ENCODE peak calls at places on chromosomes 4 and X, in six cellular contexts. One of them, this sample, is unnamed. For H3K4me1, the result is how much of the 10 kb centered on the place peaks cover.

GRCh38 chr4:144583658-144584057 is 62.3 kb upstream of the HHIP start:
- DNase-seq in ascending aorta: no peak
- DNase-seq in pancreas: no peak
- DNase-seq in Peyer's patch: no peak
- DNase-seq in A549: peak
- DNase-seq in left ventricle myocardium inferior: no peak
- DNase-seq in this sample: no peak

GRCh38 chrX:40278340-40279090 is 180.8 kb upstream of the BCOR start:
- DNase-seq in ascending aorta: no peak
- DNase-seq in pancreas: no peak
- DNase-seq in Peyer's patch: no peak
- DNase-seq in A549: peak
- DNase-seq in left ventricle myocardium inferior: no peak
- DNase-seq in this sample: no peak

GRCh38 chrX:49178537-49178936 is 6.8 kb downstream of the PLP2 start:
- DNase-seq in ascending aorta: no peak
- DNase-seq in pancreas: no peak
- DNase-seq in Peyer's patch: no peak
- DNase-seq in A549: no peak
- DNase-seq in left ventricle myocardium inferior: no peak
- DNase-seq in this sample: no peak

GRCh38 chrX:40326186-40326965 is 228.6 kb upstream of the BCOR start:
- DNase-seq in ascending aorta: no peak
- DNase-seq in pancreas: no peak
- DNase-seq in Peyer's patch: no peak
- DNase-seq in A549: peak
- DNase-seq in left ventricle myocardium inferior: no peak
- DNase-seq in this sample: peak

GRCh38 chrX:45322382-45322781 is 121.7 kb upstream of the DIPK2B start:
- DNase-seq in ascending aorta: no peak
- DNase-seq in pancreas: no peak
- DNase-seq in Peyer's patch: no peak
- DNase-seq in A549: peak
- DNase-seq in left ventricle myocardium inferior: no peak
- DNase-seq in this sample: peak

GRCh38 chr4:139633661-139634060 is 32.0 kb upstream of the MGST2 start:
- DNase-seq in ascending aorta: no peak
- DNase-seq in pancreas: no peak
- DNase-seq in Peyer's patch: no peak
- DNase-seq in A549: peak
- DNase-seq in left ventricle myocardium inferior: peak
- DNase-seq in this sample: peak

GRCh38 chr4:184746532-184746870 is 12.6 kb upstream of the CENPU start:
- DNase-seq in ascending aorta: peak
- DNase-seq in pancreas: no peak
- DNase-seq in Peyer's patch: no peak
- DNase-seq in A549: no peak
- DNase-seq in left ventricle myocardium inferior: no peak
- DNase-seq in this sample: peak

GRCh38 chr4:105158837-105159236 is 12.2 kb downstream of the TET2 start:
- DNase-seq in ascending aorta: no peak
- DNase-seq in pancreas: no peak
- DNase-seq in Peyer's patch: no peak
- DNase-seq in A549: no peak
- DNase-seq in left ventricle myocardium inferior: no peak
- DNase-seq in this sample: peak

GRCh38 chrX:5051831-5052491 is 1176.7 kb downstream of the NLGN4X start:
- DNase-seq in ascending aorta: peak
- DNase-seq in pancreas: no peak
- DNase-seq in Peyer's patch: no peak
- DNase-seq in A549: peak
- DNase-seq in left ventricle myocardium inferior: peak
- DNase-seq in this sample: peak

GRCh38 chrX:65707153-65707552 is 39.7 kb downstream of the MSN start:
- DNase-seq in ascending aorta: no peak
- DNase-seq in pancreas: no peak
- DNase-seq in Peyer's patch: no peak
- DNase-seq in A549: no peak
- DNase-seq in left ventricle myocardium inferior: no peak
- DNase-seq in this sample: peak

GRCh38 chr4:23369331-23369730 is 520.5 kb downstream of the PPARGC1A start:
- DNase-seq in ascending aorta: no peak
- DNase-seq in pancreas: no peak
- DNase-seq in Peyer's patch: no peak
- DNase-seq in A549: no peak
- DNase-seq in left ventricle myocardium inferior: peak
- DNase-seq in this sample: peak

GRCh38 chr4:73391774-73392173 is 12.3 kb upstream of the ALB start:
- DNase-seq in ascending aorta: no peak
- DNase-seq in pancreas: no peak
- DNase-seq in Peyer's patch: no peak
- DNase-seq in A549: no peak
- DNase-seq in left ventricle myocardium inferior: no peak
- DNase-seq in this sample: no peak

GRCh38 chr4:128285085-128286023 is 2.3 kb downstream of the PGRMC2 start:
- DNase-seq in ascending aorta: no peak
- DNase-seq in pancreas: no peak
- DNase-seq in Peyer's patch: no peak
- DNase-seq in A549: peak
- DNase-seq in left ventricle myocardium inferior: no peak
- DNase-seq in this sample: no peak

GRCh38 chr4:133270021-133270570 is 121.0 kb downstream of the PCDH10 start:
- DNase-seq in ascending aorta: no peak
- DNase-seq in pancreas: no peak
- DNase-seq in Peyer's patch: no peak
- DNase-seq in A549: no peak
- DNase-seq in left ventricle myocardium inferior: no peak
- DNase-seq in this sample: peak

GRCh38 chrX:34875204-34875603 is 67.4 kb upstream of the FAM47B start:
- DNase-seq in ascending aorta: peak
- DNase-seq in pancreas: no peak
- DNase-seq in Peyer's patch: no peak
- DNase-seq in A549: peak
- DNase-seq in left ventricle myocardium inferior: no peak
- DNase-seq in this sample: no peak

GRCh38 chrX:69189972-69190371 is 24.7 kb upstream of the PJA1 start:
- DNase-seq in ascending aorta: peak
- DNase-seq in pancreas: no peak
- DNase-seq in Peyer's patch: no peak
- DNase-seq in A549: no peak
- DNase-seq in left ventricle myocardium inferior: peak
- DNase-seq in this sample: peak

GRCh38 chr4:138555584-138555983 is 313.4 kb upstream of the SLC7A11 start:
- DNase-seq in ascending aorta: no peak
- DNase-seq in pancreas: no peak
- DNase-seq in Peyer's patch: no peak
- DNase-seq in A549: peak
- DNase-seq in left ventricle myocardium inferior: no peak
- DNase-seq in this sample: peak

GRCh38 chr4:168558587-168558986 is 61.7 kb downstream of the PALLD start:
- DNase-seq in ascending aorta: no peak
- DNase-seq in pancreas: no peak
- DNase-seq in Peyer's patch: no peak
- DNase-seq in A549: peak
- DNase-seq in left ventricle myocardium inferior: no peak
- DNase-seq in this sample: no peak

GRCh38 chr4:182928061-182928460 is 10.9 kb upstream of the DCTD start:
- DNase-seq in ascending aorta: no peak
- DNase-seq in pancreas: no peak
- DNase-seq in Peyer's patch: no peak
- DNase-seq in A549: peak
- DNase-seq in left ventricle myocardium inferior: no peak
- DNase-seq in this sample: peak
- TF ChIP-seq CTCF in ascending aorta: no peak
- TF ChIP-seq CTCF in pancreas: no peak
- TF ChIP-seq CTCF in Peyer's patch: no peak
- TF ChIP-seq CTCF in A549: no peak
- TF ChIP-seq CTCF in left ventricle myocardium inferior: peak
- TF ChIP-seq CTCF in this sample: peak

GRCh38 chr4:102823897-102824296 is 3.5 kb downstream of the UBE2D3 start:
- DNase-seq in ascending aorta: no peak
- DNase-seq in pancreas: no peak
- DNase-seq in Peyer's patch: no peak
- DNase-seq in A549: no peak
- DNase-seq in left ventricle myocardium inferior: no peak
- DNase-seq in this sample: no peak

GRCh38 chr4:102826105-102826889 is 1.1 kb downstream of the UBE2D3 start:
- DNase-seq in ascending aorta: no peak
- DNase-seq in pancreas: no peak
- DNase-seq in Peyer's patch: no peak
- DNase-seq in A549: no peak
- DNase-seq in left ventricle myocardium inferior: no peak
- DNase-seq in this sample: no peak

GRCh38 chr4:102823464-102823863 is 3.9 kb downstream of the UBE2D3 start:
- DNase-seq in ascending aorta: no peak
- DNase-seq in pancreas: no peak
- DNase-seq in Peyer's patch: no peak
- DNase-seq in A549: no peak
- DNase-seq in left ventricle myocardium inferior: no peak
- DNase-seq in this sample: no peak

GRCh38 chr4:102825261-102826071 is 1.9 kb downstream of the UBE2D3 start:
- DNase-seq in ascending aorta: peak
- DNase-seq in pancreas: no peak
- DNase-seq in Peyer's patch: no peak
- DNase-seq in A549: peak
- DNase-seq in left ventricle myocardium inferior: no peak
- DNase-seq in this sample: peak

DNA sequence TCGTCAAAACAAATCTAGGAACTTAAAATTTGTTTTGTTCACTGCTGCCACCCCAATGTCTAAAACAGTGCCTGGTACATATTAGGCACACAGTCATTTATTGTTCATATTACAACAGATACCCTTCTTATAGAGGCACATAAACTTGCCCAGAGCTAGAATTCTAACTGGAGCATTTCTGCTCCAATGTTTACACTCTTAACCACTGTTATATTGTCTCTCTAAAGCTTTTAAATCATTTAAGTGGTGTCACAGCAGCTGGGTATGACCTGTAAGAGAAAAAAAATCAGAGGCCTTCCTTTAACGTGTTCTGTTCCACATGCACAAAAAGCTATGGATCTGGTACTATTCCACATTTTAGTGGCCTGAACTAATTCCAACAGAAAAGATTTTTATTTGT is 3.0 kb downstream of the UBE2D3 start:
- DNase-seq in ascending aorta: no peak
- DNase-seq in pancreas: no peak
- DNase-seq in Peyer's patch: no peak
- DNase-seq in A549: no peak
- DNase-seq in left ventricle myocardium inferior: no peak
- DNase-seq in this sample: no peak
- H3K4me1 ChIP-seq in ascending aorta: under half
- H3K4me1 ChIP-seq in pancreas: under half
- H3K4me1 ChIP-seq in Peyer's patch: under half
- H3K4me1 ChIP-seq in A549: half or more
- H3K4me1 ChIP-seq in left ventricle myocardium inferior: half or more
- H3K4me1 ChIP-seq in this sample: under half

DNA sequence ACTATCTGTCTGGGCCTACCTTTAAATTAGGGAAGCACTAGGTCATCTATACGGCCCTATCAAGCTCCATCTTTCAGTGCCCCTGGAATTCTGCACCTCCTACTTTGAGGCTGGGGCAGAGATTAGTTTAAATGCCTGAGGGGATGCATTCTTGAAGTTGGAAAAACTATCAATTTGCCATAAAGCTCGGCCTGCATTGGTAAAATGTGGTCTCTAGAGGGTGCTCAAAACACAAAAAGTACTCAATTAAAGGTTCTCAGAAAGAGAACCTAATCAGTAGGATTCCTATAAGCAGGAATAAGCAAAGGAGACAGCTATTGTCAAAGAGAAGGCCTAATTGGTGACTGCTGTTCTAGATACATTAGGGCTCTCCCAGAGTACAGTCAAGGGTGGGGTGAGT is 111.7 kb downstream of the AMER1 start:
- DNase-seq in ascending aorta: no peak
- DNase-seq in pancreas: no peak
- DNase-seq in Peyer's patch: no peak
- DNase-seq in A549: peak
- DNase-seq in left ventricle myocardium inferior: no peak
- DNase-seq in this sample: peak
- TF ChIP-seq CTCF in ascending aorta: no peak
- TF ChIP-seq CTCF in pancreas: peak
- TF ChIP-seq CTCF in Peyer's patch: peak
- TF ChIP-seq CTCF in A549: no peak
- TF ChIP-seq CTCF in left ventricle myocardium inferior: peak
- TF ChIP-seq CTCF in this sample: peak

GRCh38 chr4:38071801-38072567 is 111.8 kb downstream of the PTTG2 start:
- DNase-seq in ascending aorta: no peak
- DNase-seq in pancreas: no peak
- DNase-seq in Peyer's patch: no peak
- DNase-seq in A549: no peak
- DNase-seq in left ventricle myocardium inferior: no peak
- DNase-seq in this sample: no peak
- H3K4me1 ChIP-seq in ascending aorta: under half
- H3K4me1 ChIP-seq in pancreas: under half
- H3K4me1 ChIP-seq in Peyer's patch: under half
- H3K4me1 ChIP-seq in A549: under half
- H3K4me1 ChIP-seq in left ventricle myocardium inferior: half or more
- H3K4me1 ChIP-seq in this sample: under half

DNA sequence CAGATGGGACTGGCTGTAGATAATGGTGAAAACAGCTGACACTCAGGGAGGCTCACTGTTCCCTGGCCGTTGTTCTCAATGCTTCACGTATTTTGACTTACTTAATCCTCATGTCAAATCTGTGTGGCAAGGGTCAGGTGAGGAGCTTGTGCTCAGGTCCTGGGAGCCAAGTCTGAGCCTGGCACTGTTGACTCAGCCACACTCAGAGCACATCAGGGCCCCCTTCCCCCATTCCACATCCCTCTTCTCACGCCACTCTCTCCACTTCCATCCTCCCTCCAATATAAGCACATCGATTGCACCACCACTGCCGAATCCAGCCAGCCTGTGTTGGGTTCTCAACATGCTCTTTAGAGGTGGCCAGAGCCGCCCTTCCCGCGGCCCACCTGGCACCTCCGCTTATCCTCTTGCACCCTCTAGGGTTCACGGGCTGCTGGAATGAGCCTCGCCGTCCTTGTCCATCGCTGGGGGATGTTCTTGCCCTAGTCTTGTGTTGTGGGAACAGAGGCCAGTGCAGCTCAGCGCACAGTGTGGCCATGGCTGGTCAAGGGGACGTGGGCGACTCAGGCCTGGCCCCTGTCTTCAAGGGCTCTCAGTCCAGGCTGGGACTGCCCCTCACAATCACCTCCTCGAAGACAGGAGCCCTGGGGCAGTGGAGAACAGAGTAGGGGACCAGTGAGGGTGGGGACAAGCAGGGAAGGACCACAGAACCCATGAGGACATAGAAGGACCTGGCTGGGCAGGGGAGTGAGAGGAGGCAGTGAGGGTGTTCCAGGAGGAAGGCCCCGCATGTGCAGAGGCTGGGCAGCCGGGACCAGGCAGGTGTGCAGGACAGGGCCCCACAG is 40.3 kb downstream of the EVC start:
- DNase-seq in ascending aorta: peak
- DNase-seq in pancreas: no peak
- DNase-seq in Peyer's patch: no peak
- DNase-seq in A549: no peak
- DNase-seq in left ventricle myocardium inferior: no peak
- DNase-seq in this sample: peak
- TF ChIP-seq CTCF in ascending aorta: no peak
- TF ChIP-seq CTCF in pancreas: no peak
- TF ChIP-seq CTCF in Peyer's patch: no peak
- TF ChIP-seq CTCF in A549: no peak
- TF ChIP-seq CTCF in left ventricle myocardium inferior: no peak
- TF ChIP-seq CTCF in this sample: no peak

GRCh38 chr4:41133619-41134018 is 80.7 kb downstream of the APBB2 start:
- DNase-seq in ascending aorta: no peak
- DNase-seq in pancreas: no peak
- DNase-seq in Peyer's patch: no peak
- DNase-seq in A549: no peak
- DNase-seq in left ventricle myocardium inferior: no peak
- DNase-seq in this sample: peak
- H3K4me1 ChIP-seq in ascending aorta: under half
- H3K4me1 ChIP-seq in pancreas: under half
- H3K4me1 ChIP-seq in Peyer's patch: under half
- H3K4me1 ChIP-seq in A549: under half
- H3K4me1 ChIP-seq in left ventricle myocardium inferior: half or more
- H3K4me1 ChIP-seq in this sample: under half

This sample was measured in endodermal cell.